ENCODE peak calls at places on chromosomes 2 and 18, in ten cellular contexts. One of them, this sample, is unnamed.

GRCh38 chr2:1571477-1572417 is 158.5 kb downstream of the TPO start:
- DNase-seq in breast epithelium: no peak
- DNase-seq in CD4-positive, alpha-beta memory T cell: no peak
- DNase-seq in fibroblast of lung: no peak
- DNase-seq in right cardiac atrium: no peak
- DNase-seq in uterus: no peak
- DNase-seq in suprapubic skin: no peak
- DNase-seq in tibial artery: no peak
- DNase-seq in left lung: no peak
- DNase-seq in upper lobe of right lung: peak; percentile 42
- DNase-seq in this sample: no peak

GRCh38 chr18:59265246-59266018 is 7.8 kb downstream of the RAX start:
- DNase-seq in breast epithelium: no peak
- DNase-seq in CD4-positive, alpha-beta memory T cell: no peak
- DNase-seq in fibroblast of lung: no peak
- DNase-seq in right cardiac atrium: no peak
- DNase-seq in uterus: no peak
- DNase-seq in suprapubic skin: no peak
- DNase-seq in tibial artery: no peak
- DNase-seq in left lung: no peak
- DNase-seq in upper lobe of right lung: no peak
- DNase-seq in this sample: no peak

GRCh38 chr2:11502740-11503292 is 31.0 kb upstream of the GREB1 start:
- DNase-seq in breast epithelium: no peak
- DNase-seq in CD4-positive, alpha-beta memory T cell: no peak
- DNase-seq in fibroblast of lung: no peak
- DNase-seq in right cardiac atrium: no peak
- DNase-seq in uterus: no peak
- DNase-seq in suprapubic skin: no peak
- DNase-seq in tibial artery: no peak
- DNase-seq in left lung: no peak
- DNase-seq in upper lobe of right lung: no peak
- DNase-seq in this sample: no peak

GRCh38 chr18:46676162-46676830 is 19.3 kb upstream of the LOXHD1 start:
- DNase-seq in breast epithelium: no peak
- DNase-seq in CD4-positive, alpha-beta memory T cell: no peak
- DNase-seq in fibroblast of lung: peak; percentile 71
- DNase-seq in right cardiac atrium: no peak
- DNase-seq in uterus: no peak
- DNase-seq in suprapubic skin: no peak
- DNase-seq in tibial artery: no peak
- DNase-seq in left lung: no peak
- DNase-seq in upper lobe of right lung: no peak
- DNase-seq in this sample: no peak

GRCh38 chr2:102126169-102126568 is 16.4 kb upstream of the IL1R1 start:
- DNase-seq in breast epithelium: no peak
- DNase-seq in CD4-positive, alpha-beta memory T cell: no peak
- DNase-seq in fibroblast of lung: no peak
- DNase-seq in right cardiac atrium: no peak
- DNase-seq in uterus: no peak
- DNase-seq in suprapubic skin: no peak
- DNase-seq in tibial artery: no peak
- DNase-seq in left lung: no peak
- DNase-seq in upper lobe of right lung: no peak
- DNase-seq in this sample: no peak

GRCh38 chr2:190318931-190319556 is 582 bp downstream of the HIBCH start:
- DNase-seq in breast epithelium: no peak
- DNase-seq in CD4-positive, alpha-beta memory T cell: peak; percentile 25
- DNase-seq in fibroblast of lung: no peak
- DNase-seq in right cardiac atrium: no peak
- DNase-seq in uterus: no peak
- DNase-seq in suprapubic skin: no peak
- DNase-seq in tibial artery: no peak
- DNase-seq in left lung: no peak
- DNase-seq in upper lobe of right lung: no peak
- DNase-seq in this sample: peak; percentile 42

GRCh38 chr2:1769703-1770422 is 25.5 kb upstream of the PXDN start:
- DNase-seq in breast epithelium: peak; percentile 59
- DNase-seq in CD4-positive, alpha-beta memory T cell: no peak
- DNase-seq in fibroblast of lung: peak; percentile 42
- DNase-seq in right cardiac atrium: peak; percentile 43
- DNase-seq in uterus: peak; percentile 49
- DNase-seq in suprapubic skin: peak; percentile 83
- DNase-seq in tibial artery: peak; percentile 71
- DNase-seq in left lung: peak; percentile 57
- DNase-seq in upper lobe of right lung: peak; percentile 80
- DNase-seq in this sample: peak; percentile 82

GRCh38 chr18:26133652-26134051 is at the start of gene PSMA8:
- DNase-seq in breast epithelium: no peak
- DNase-seq in CD4-positive, alpha-beta memory T cell: peak; percentile 59
- DNase-seq in fibroblast of lung: no peak
- DNase-seq in right cardiac atrium: peak; percentile 41
- DNase-seq in uterus: no peak
- DNase-seq in suprapubic skin: no peak
- DNase-seq in tibial artery: no peak
- DNase-seq in left lung: no peak
- DNase-seq in upper lobe of right lung: peak; percentile 68
- DNase-seq in this sample: no peak

GRCh38 chr18:70044626-70045025 is 97.0 kb upstream of the CD226 start:
- DNase-seq in breast epithelium: no peak
- DNase-seq in CD4-positive, alpha-beta memory T cell: no peak
- DNase-seq in fibroblast of lung: peak; percentile 99
- DNase-seq in right cardiac atrium: no peak
- DNase-seq in uterus: no peak
- DNase-seq in suprapubic skin: no peak
- DNase-seq in tibial artery: no peak
- DNase-seq in left lung: no peak
- DNase-seq in upper lobe of right lung: no peak
- DNase-seq in this sample: no peak

GRCh38 chr2:234814366-234814765 is 137.5 kb upstream of the SH3BP4 start:
- DNase-seq in breast epithelium: no peak
- DNase-seq in CD4-positive, alpha-beta memory T cell: no peak
- DNase-seq in fibroblast of lung: no peak
- DNase-seq in right cardiac atrium: no peak
- DNase-seq in uterus: no peak
- DNase-seq in suprapubic skin: no peak
- DNase-seq in tibial artery: no peak
- DNase-seq in left lung: no peak
- DNase-seq in upper lobe of right lung: no peak
- DNase-seq in this sample: no peak

GRCh38 chr2:177165731-177166711 is 46.6 kb upstream of the HNRNPA3 start:
- DNase-seq in breast epithelium: no peak
- DNase-seq in CD4-positive, alpha-beta memory T cell: peak; percentile 37
- DNase-seq in fibroblast of lung: peak; percentile 66
- DNase-seq in right cardiac atrium: no peak
- DNase-seq in uterus: no peak
- DNase-seq in suprapubic skin: no peak
- DNase-seq in tibial artery: no peak
- DNase-seq in left lung: no peak
- DNase-seq in upper lobe of right lung: no peak
- DNase-seq in this sample: peak; percentile 50

GRCh38 chr2:47876912-47877311 is 29.4 kb downstream of the FBXO11 start:
- DNase-seq in breast epithelium: no peak
- DNase-seq in CD4-positive, alpha-beta memory T cell: no peak
- DNase-seq in fibroblast of lung: no peak
- DNase-seq in right cardiac atrium: no peak
- DNase-seq in uterus: no peak
- DNase-seq in suprapubic skin: no peak
- DNase-seq in tibial artery: no peak
- DNase-seq in left lung: no peak
- DNase-seq in upper lobe of right lung: no peak
- DNase-seq in this sample: no peak

GRCh38 chr2:20584637-20585321 is 66.1 kb downstream of the HS1BP3 start:
- DNase-seq in breast epithelium: peak; percentile 91
- DNase-seq in CD4-positive, alpha-beta memory T cell: no peak
- DNase-seq in fibroblast of lung: peak; percentile 99
- DNase-seq in right cardiac atrium: no peak
- DNase-seq in uterus: no peak
- DNase-seq in suprapubic skin: peak; percentile 48
- DNase-seq in tibial artery: peak; percentile 83
- DNase-seq in left lung: no peak
- DNase-seq in upper lobe of right lung: peak; percentile 48
- DNase-seq in this sample: no peak

GRCh38 chr2:141062443-141062842 is 1068.4 kb downstream of the LRP1B start:
- DNase-seq in breast epithelium: no peak
- DNase-seq in CD4-positive, alpha-beta memory T cell: no peak
- DNase-seq in fibroblast of lung: peak; percentile 26
- DNase-seq in right cardiac atrium: no peak
- DNase-seq in uterus: no peak
- DNase-seq in suprapubic skin: no peak
- DNase-seq in tibial artery: no peak
- DNase-seq in left lung: no peak
- DNase-seq in upper lobe of right lung: no peak
- DNase-seq in this sample: no peak

GRCh38 chr2:215280326-215280725 is 31.5 kb upstream of the ATIC start:
- DNase-seq in breast epithelium: no peak
- DNase-seq in CD4-positive, alpha-beta memory T cell: no peak
- DNase-seq in fibroblast of lung: no peak
- DNase-seq in right cardiac atrium: no peak
- DNase-seq in uterus: no peak
- DNase-seq in suprapubic skin: no peak
- DNase-seq in tibial artery: no peak
- DNase-seq in left lung: no peak
- DNase-seq in upper lobe of right lung: no peak
- DNase-seq in this sample: no peak

GRCh38 chr2:19357383-19358241 is 811 bp downstream of the OSR1 start:
- DNase-seq in breast epithelium: no peak
- DNase-seq in CD4-positive, alpha-beta memory T cell: no peak
- DNase-seq in fibroblast of lung: peak; percentile 20
- DNase-seq in right cardiac atrium: no peak
- DNase-seq in uterus: no peak
- DNase-seq in suprapubic skin: no peak
- DNase-seq in tibial artery: no peak
- DNase-seq in left lung: no peak
- DNase-seq in upper lobe of right lung: no peak
- DNase-seq in this sample: no peak
- H3K27me3 ChIP-seq in breast epithelium: peaks cover 30% of the 10 kb centered on the region
- H3K27me3 ChIP-seq in CD4-positive, alpha-beta memory T cell: peaks cover 74% of the 10 kb centered on the region
- H3K27me3 ChIP-seq in fibroblast of lung: no peaks in the 10 kb centered on the region
- H3K27me3 ChIP-seq in right cardiac atrium: no peaks in the 10 kb centered on the region
- H3K27me3 ChIP-seq in uterus: no peaks in the 10 kb centered on the region
- H3K27me3 ChIP-seq in suprapubic skin: peaks cover 92% of the 10 kb centered on the region
- H3K27me3 ChIP-seq in tibial artery: no peaks in the 10 kb centered on the region
- H3K27me3 ChIP-seq in left lung: peaks cover 76% of the 10 kb centered on the region
- H3K27me3 ChIP-seq in upper lobe of right lung: peaks cover 75% of the 10 kb centered on the region
- H3K27me3 ChIP-seq in this sample: peaks cover 33% of the 10 kb centered on the region

GRCh38 chr2:68328901-68329300 is 9.2 kb upstream of the CNRIP1 start:
- DNase-seq in breast epithelium: no peak
- DNase-seq in CD4-positive, alpha-beta memory T cell: no peak
- DNase-seq in fibroblast of lung: no peak
- DNase-seq in right cardiac atrium: no peak
- DNase-seq in uterus: no peak
- DNase-seq in suprapubic skin: no peak
- DNase-seq in tibial artery: no peak
- DNase-seq in left lung: no peak
- DNase-seq in upper lobe of right lung: no peak
- DNase-seq in this sample: no peak

GRCh38 chr2:68330691-68331090 is 10.9 kb upstream of the CNRIP1 start:
- DNase-seq in breast epithelium: no peak
- DNase-seq in CD4-positive, alpha-beta memory T cell: no peak
- DNase-seq in fibroblast of lung: peak; percentile 38
- DNase-seq in right cardiac atrium: no peak
- DNase-seq in uterus: no peak
- DNase-seq in suprapubic skin: no peak
- DNase-seq in tibial artery: no peak
- DNase-seq in left lung: no peak
- DNase-seq in upper lobe of right lung: no peak
- DNase-seq in this sample: no peak

GRCh38 chr2:68319397-68320117 is at the start of gene CNRIP1:
- DNase-seq in breast epithelium: no peak
- DNase-seq in CD4-positive, alpha-beta memory T cell: no peak
- DNase-seq in fibroblast of lung: peak; percentile 77
- DNase-seq in right cardiac atrium: peak; percentile 78
- DNase-seq in uterus: peak; percentile 82
- DNase-seq in suprapubic skin: peak; percentile 86
- DNase-seq in tibial artery: peak; percentile 83
- DNase-seq in left lung: peak; percentile 62
- DNase-seq in upper lobe of right lung: peak; percentile 73
- DNase-seq in this sample: peak; percentile 50

GRCh38 chr2:68320118-68320641 is 431 bp upstream of the CNRIP1 start:
- DNase-seq in breast epithelium: no peak
- DNase-seq in CD4-positive, alpha-beta memory T cell: no peak
- DNase-seq in fibroblast of lung: peak; percentile 20
- DNase-seq in right cardiac atrium: peak; percentile 21
- DNase-seq in uterus: peak; percentile 28
- DNase-seq in suprapubic skin: no peak
- DNase-seq in tibial artery: no peak
- DNase-seq in left lung: no peak
- DNase-seq in upper lobe of right lung: no peak
- DNase-seq in this sample: peak; percentile 23

GRCh38 chr2:68325056-68325455 is 5.3 kb upstream of the CNRIP1 start:
- DNase-seq in breast epithelium: no peak
- DNase-seq in CD4-positive, alpha-beta memory T cell: no peak
- DNase-seq in fibroblast of lung: no peak
- DNase-seq in right cardiac atrium: no peak
- DNase-seq in uterus: no peak
- DNase-seq in suprapubic skin: no peak
- DNase-seq in tibial artery: no peak
- DNase-seq in left lung: no peak
- DNase-seq in upper lobe of right lung: no peak
- DNase-seq in this sample: no peak
- H3K27me3 ChIP-seq in breast epithelium: no peaks in the 10 kb centered on the region
- H3K27me3 ChIP-seq in CD4-positive, alpha-beta memory T cell: no peaks in the 10 kb centered on the region
- H3K27me3 ChIP-seq in fibroblast of lung: no peaks in the 10 kb centered on the region
- H3K27me3 ChIP-seq in right cardiac atrium: no peaks in the 10 kb centered on the region
- H3K27me3 ChIP-seq in uterus: no peaks in the 10 kb centered on the region
- H3K27me3 ChIP-seq in suprapubic skin: peaks cover 16% of the 10 kb centered on the region
- H3K27me3 ChIP-seq in tibial artery: no peaks in the 10 kb centered on the region
- H3K27me3 ChIP-seq in left lung: no peaks in the 10 kb centered on the region
- H3K27me3 ChIP-seq in upper lobe of right lung: peaks cover 4% of the 10 kb centered on the region
- H3K27me3 ChIP-seq in this sample: no peaks in the 10 kb centered on the region

GRCh38 chr2:112768432-112768831 is 4.0 kb upstream of the CKAP2L start:
- DNase-seq in breast epithelium: no peak
- DNase-seq in CD4-positive, alpha-beta memory T cell: no peak
- DNase-seq in fibroblast of lung: no peak
- DNase-seq in right cardiac atrium: no peak
- DNase-seq in uterus: no peak
- DNase-seq in suprapubic skin: no peak
- DNase-seq in tibial artery: no peak
- DNase-seq in left lung: no peak
- DNase-seq in upper lobe of right lung: no peak
- DNase-seq in this sample: no peak
- H3K27me3 ChIP-seq in breast epithelium: no peaks in the 10 kb centered on the region
- H3K27me3 ChIP-seq in CD4-positive, alpha-beta memory T cell: no peaks in the 10 kb centered on the region
- H3K27me3 ChIP-seq in fibroblast of lung: no peaks in the 10 kb centered on the region
- H3K27me3 ChIP-seq in right cardiac atrium: no peaks in the 10 kb centered on the region
- H3K27me3 ChIP-seq in uterus: no peaks in the 10 kb centered on the region
- H3K27me3 ChIP-seq in suprapubic skin: no peaks in the 10 kb centered on the region
- H3K27me3 ChIP-seq in tibial artery: no peaks in the 10 kb centered on the region
- H3K27me3 ChIP-seq in left lung: no peaks in the 10 kb centered on the region
- H3K27me3 ChIP-seq in upper lobe of right lung: no peaks in the 10 kb centered on the region
- H3K27me3 ChIP-seq in this sample: no peaks in the 10 kb centered on the region

DNA sequence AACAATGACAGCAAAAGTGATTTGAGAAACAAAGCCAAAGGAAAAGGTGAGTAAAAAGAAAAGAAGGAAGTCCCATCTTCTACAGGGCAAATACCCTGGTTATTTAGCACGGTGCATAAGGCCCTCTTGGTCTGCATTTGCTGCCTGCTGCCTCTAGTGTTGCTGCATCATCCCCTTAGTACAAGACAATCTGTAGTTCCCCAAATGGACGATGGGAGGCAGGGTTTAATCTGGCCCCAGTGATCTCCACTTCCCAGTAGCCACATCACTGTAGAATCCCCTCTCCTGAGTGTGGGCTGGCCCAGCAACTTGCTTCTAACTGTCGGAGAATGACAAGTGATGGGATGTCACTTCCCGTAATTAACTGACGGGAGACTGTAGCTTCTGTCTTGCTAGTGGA is 85.1 kb downstream of the CTAGE1 start:
- DNase-seq in breast epithelium: no peak
- DNase-seq in CD4-positive, alpha-beta memory T cell: no peak
- DNase-seq in fibroblast of lung: no peak
- DNase-seq in right cardiac atrium: no peak
- DNase-seq in uterus: no peak
- DNase-seq in suprapubic skin: no peak
- DNase-seq in tibial artery: no peak
- DNase-seq in left lung: no peak
- DNase-seq in upper lobe of right lung: no peak
- DNase-seq in this sample: no peak
- H3K27me3 ChIP-seq in breast epithelium: no peaks in the 10 kb centered on the region
- H3K27me3 ChIP-seq in CD4-positive, alpha-beta memory T cell: no peaks in the 10 kb centered on the region
- H3K27me3 ChIP-seq in fibroblast of lung: peaks cover 15% of the 10 kb centered on the region
- H3K27me3 ChIP-seq in right cardiac atrium: no peaks in the 10 kb centered on the region
- H3K27me3 ChIP-seq in uterus: no peaks in the 10 kb centered on the region
- H3K27me3 ChIP-seq in suprapubic skin: no peaks in the 10 kb centered on the region
- H3K27me3 ChIP-seq in tibial artery: no peaks in the 10 kb centered on the region
- H3K27me3 ChIP-seq in left lung: no peaks in the 10 kb centered on the region
- H3K27me3 ChIP-seq in upper lobe of right lung: no peaks in the 10 kb centered on the region
- H3K27me3 ChIP-seq in this sample: no peaks in the 10 kb centered on the region